ENCODE peak calls at places on chromosome 22, in eight cellular contexts. Z, E, I, S, V, C, B and T are unnamed samples.

GRCh38 chr22:18024276-18024939 is at the start of gene MICAL3:
- DNase-seq in I (peak; percentile 13), S (no peak), B (no peak), V (peak; percentile 58), C (no peak), Z (peak; percentile 71), E (peak; percentile 76), T (peak; percentile 56)

GRCh38 chr22:38455530-38456271 is 702 bp upstream of the KCNJ4 start:
- DNase-seq in Z (no peak), S (no peak), V (peak; percentile 7), C (no peak), I (no peak), B (no peak), E (no peak), T (peak; percentile 33)

GRCh38 chr22:43260818-43261217 is 73.9 kb upstream of the TTLL12 start:
- DNase-seq in B (no peak), C (no peak), I (no peak), Z (no peak), E (no peak), V (no peak), S (no peak), T (no peak)

GRCh38 chr22:50657925-50658324 is 14.7 kb upstream of the SHANK3 start:
- DNase-seq in Z (no peak), I (no peak), C (no peak), S (no peak), V (no peak), E (no peak), B (no peak), T (no peak)

GRCh38 chr22:29073618-29074275 is 912 bp downstream of the KREMEN1 start:
- DNase-seq in B (no peak), Z (no peak), C (no peak), V (no peak), S (no peak), E (peak; percentile 23), I (no peak), T (no peak)

GRCh38 chr22:28112548-28113043 is 193.5 kb upstream of the PITPNB start:
- DNase-seq in C (peak; percentile 43), E (peak; percentile 53), Z (no peak), I (no peak), S (no peak), B (peak; percentile 31), V (no peak), T (peak; percentile 2)

GRCh38 chr22:48884292-48884691 is 943.4 kb downstream of the BRD1 start:
- DNase-seq in E (no peak), C (no peak), V (no peak), I (no peak), S (peak; percentile 29), Z (no peak), B (no peak), T (no peak)

GRCh38 chr22:39184586-39185577 is 32.4 kb upstream of the CBX7 start:
- DNase-seq in S (no peak), V (no peak), Z (no peak), E (no peak), I (no peak), B (no peak), C (no peak), T (no peak)

GRCh38 chr22:23791737-23792645 is 5.2 kb downstream of the SMARCB1 start:
- DNase-seq in I (no peak), E (no peak), C (no peak), S (no peak), B (no peak), Z (no peak), V (no peak), T (no peak)

GRCh38 chr22:38755155-38755910 is 465 bp downstream of the SUN2 start:
- DNase-seq in C (no peak), I (no peak), E (peak; percentile 81), V (no peak), Z (peak; percentile 73), S (no peak), B (peak; percentile 45), T (peak; percentile 49)

GRCh38 chr22:44025171-44026065 is 1.3 kb downstream of the PARVB start:
- DNase-seq in Z (no peak), I (no peak), B (no peak), C (no peak), V (no peak), E (no peak), S (no peak), T (no peak)

GRCh38 chr22:50613291-50613981 is 12.8 kb downstream of the MAPK8IP2 start:
- DNase-seq in C (no peak), S (no peak), B (no peak), I (no peak), E (no peak), V (no peak), Z (no peak), T (no peak)

GRCh38 chr22:20421507-20421874 is 16.1 kb downstream of the SCARF2 start:
- DNase-seq in B (no peak), I (no peak), Z (no peak), S (peak; percentile 19), E (no peak), C (no peak), V (no peak), T (no peak)